ENCODE peak calls at places on chromosomes 6 and 20, in five cellular contexts. Y is lung, B is Peyer's patch, Q is SK-N-SH, Z is stomach. N is an unnamed sample. For H3K4me1, the result is how much of the 10 kb centered on the place peaks cover.

GRCh38 chr6:111837641-111838500 is 35.4 kb downstream of the FYN start:
- DNase-seq in Y (no peak), B (no peak), Q (no peak), Z (no peak), N (peak)

GRCh38 chr20:53621482-53622246 is 28.0 kb upstream of the ZNF217 start:
- DNase-seq in Y (peak), B (no peak), Q (peak), Z (peak), N (no peak)

GRCh38 chr6:159169193-159169555 is at the start of gene FNDC1:
- DNase-seq in Y (no peak), B (no peak), Q (peak), Z (no peak), N (no peak)

GRCh38 chr20:63124782-63125580 is 91.0 kb downstream of the YTHDF1 start:
- DNase-seq in Y (no peak), B (no peak), Q (no peak), Z (no peak), N (no peak)

GRCh38 chr6:33191383-33192104 is 723 bp downstream of the COL11A2 start:
- DNase-seq in Y (no peak), B (no peak), Q (peak), Z (no peak), N (no peak)

GRCh38 chr20:46430921-46431712 is 24.7 kb upstream of the ELMO2 start:
- DNase-seq in Y (no peak), B (no peak), Q (no peak), Z (no peak), N (no peak)

GRCh38 chr20:57030611-57031600 is 235.5 kb downstream of the BMP7 start:
- DNase-seq in Y (no peak), B (no peak), Q (peak), Z (no peak), N (no peak)

GRCh38 chr6:158646023-158646888 is 1.7 kb upstream of the DYNLT1 start:
- DNase-seq in Y (no peak), B (peak), Q (no peak), Z (peak), N (no peak)

GRCh38 chr6:82144852-82145332 is 102.7 kb downstream of the IBTK start:
- DNase-seq in Y (no peak), B (no peak), Q (peak), Z (peak), N (no peak)

GRCh38 chr6:21348462-21349195 is 244.9 kb upstream of the SOX4 start:
- DNase-seq in Y (peak), B (no peak), Q (no peak), Z (no peak), N (no peak)

GRCh38 chr6:62971976-62972658 is 239.2 kb upstream of the FKBP1C start:
- DNase-seq in Y (no peak), B (no peak), Q (no peak), Z (no peak), N (no peak)

GRCh38 chr6:4607793-4608192 is 168.4 kb upstream of the CDYL start:
- DNase-seq in Y (no peak), B (no peak), Q (no peak), Z (no peak), N (no peak)

GRCh38 chr6:55980627-55981211 is 105.3 kb upstream of the BMP5 start:
- DNase-seq in Y (no peak), B (no peak), Q (peak), Z (no peak), N (no peak)

GRCh38 chr6:20458051-20458894 is 56.6 kb downstream of the E2F3 start:
- DNase-seq in Y (no peak), B (no peak), Q (no peak), Z (no peak), N (no peak)

GRCh38 chr20:33675127-33675954 is 1.1 kb upstream of the NECAB3 start:
- DNase-seq in Y (no peak), B (no peak), Q (no peak), Z (no peak), N (no peak)

GRCh38 chr6:112086744-112087135 is 542 bp downstream of the TUBE1 start:
- DNase-seq in Y (no peak), B (no peak), Q (peak), Z (no peak), N (no peak)

GRCh38 chr20:5918856-5919633 is 31.3 kb downstream of the TRMT6 start:
- DNase-seq in Y (no peak), B (no peak), Q (no peak), Z (no peak), N (no peak)

GRCh38 chr6:122178988-122179387 is 220.5 kb upstream of the HSF2 start:
- DNase-seq in Y (no peak), B (no peak), Q (no peak), Z (no peak), N (no peak)

GRCh38 chr20:59933296-59933848 is at the start of gene SYCP2:
- DNase-seq in Y (no peak), B (peak), Q (peak), Z (peak), N (peak)

GRCh38 chr6:158072083-158072721 is 90.5 kb downstream of the SYNJ2 start:
- DNase-seq in Y (peak), B (peak), Q (peak), Z (peak), N (peak)

GRCh38 chr6:5214570-5215052 is 46.1 kb downstream of the LYRM4 start:
- DNase-seq in Y (no peak), B (no peak), Q (peak), Z (no peak), N (no peak)

GRCh38 chr20:2236266-2236665 is 59.5 kb upstream of the TGM3 start:
- DNase-seq in Y (no peak), B (no peak), Q (no peak), Z (no peak), N (no peak)

GRCh38 chr6:161101517-161101916 is 109.9 kb downstream of the MAP3K4 start:
- DNase-seq in Y (no peak), B (no peak), Q (peak), Z (no peak), N (no peak)

GRCh38 chr6:169457762-169458161 is 204.1 kb upstream of the THBS2 start:
- DNase-seq in Y (no peak), B (no peak), Q (no peak), Z (no peak), N (no peak)

GRCh38 chr6:143264291-143264834 is 186.1 kb downstream of the ADAT2 start:
- DNase-seq in Y (no peak), B (no peak), Q (peak), Z (no peak), N (no peak)

GRCh38 chr6:151564654-151565053 is 70.8 kb downstream of the CCDC170 start:
- DNase-seq in Y (no peak), B (no peak), Q (no peak), Z (no peak), N (no peak)

GRCh38 chr6:125584468-125584939 is 164.9 kb upstream of the HEY2 start:
- DNase-seq in Y (no peak), B (no peak), Q (no peak), Z (no peak), N (no peak)

GRCh38 chr6:158506577-158506976 is 53.3 kb upstream of the TMEM181 start:
- DNase-seq in Y (no peak), B (no peak), Q (peak), Z (no peak), N (no peak)

GRCh38 chr20:35084998-35085397 is 7.6 kb downstream of the TRPC4AP start:
- DNase-seq in Y (no peak), B (no peak), Q (no peak), Z (no peak), N (no peak)

GRCh38 chr6:84536914-84537638 is 227.3 kb downstream of the TBX18 start:
- DNase-seq in Y (no peak), B (no peak), Q (no peak), Z (no peak), N (no peak)

GRCh38 chr6:170286246-170286933 is 4.5 kb downstream of the DLL1 start:
- DNase-seq in Y (no peak), B (no peak), Q (peak), Z (peak), N (no peak)

GRCh38 chr6:163415176-163415619 is 680 bp downstream of the QKI start:
- DNase-seq in Y (no peak), B (no peak), Q (peak), Z (no peak), N (peak)

GRCh38 chr20:10047427-10047826 is 12.6 kb downstream of the ANKEF1 start:
- DNase-seq in Y (no peak), B (no peak), Q (peak), Z (no peak), N (no peak)

GRCh38 chr6:43086022-43086658 is 10.0 kb downstream of the PTK7 start:
- DNase-seq in Y (no peak), B (no peak), Q (no peak), Z (no peak), N (no peak)

GRCh38 chr6:52975580-52975979 is 19.5 kb downstream of the GSTA4 start:
- DNase-seq in Y (no peak), B (no peak), Q (no peak), Z (no peak), N (no peak)

GRCh38 chr6:38168699-38169098 is 349.2 kb downstream of the ZFAND3 start:
- DNase-seq in Y (no peak), B (no peak), Q (no peak), Z (no peak), N (no peak)

GRCh38 chr20:63969851-63970713 is at the start of gene ZNF512B:
- DNase-seq in Y (peak), B (no peak), Q (peak), Z (peak), N (peak)

GRCh38 chr6:47097092-47097945 is 55.2 kb upstream of the ADGRF1 start:
- DNase-seq in Y (peak), B (peak), Q (peak), Z (peak), N (no peak)

GRCh38 chr20:20334489-20334888 is 33.4 kb upstream of the INSM1 start:
- DNase-seq in Y (no peak), B (no peak), Q (no peak), Z (no peak), N (no peak)

GRCh38 chr6:138726066-138727060 is 47.2 kb upstream of the CCDC28A start:
- DNase-seq in Y (no peak), B (no peak), Q (no peak), Z (no peak), N (no peak)

GRCh38 chr6:138719744-138720143 is 53.8 kb upstream of the CCDC28A start:
- DNase-seq in Y (no peak), B (no peak), Q (no peak), Z (no peak), N (no peak)

GRCh38 chr6:138727182-138727581 is 46.4 kb upstream of the CCDC28A start:
- DNase-seq in Y (no peak), B (no peak), Q (no peak), Z (no peak), N (no peak)

GRCh38 chr6:138722425-138723371 is 50.9 kb upstream of the CCDC28A start:
- DNase-seq in Y (no peak), B (no peak), Q (no peak), Z (no peak), N (no peak)

GRCh38 chr6:138724015-138724414 is 49.6 kb upstream of the CCDC28A start:
- DNase-seq in Y (no peak), B (no peak), Q (no peak), Z (peak), N (no peak)
- TF ChIP-seq CTCF in Y (no peak), B (no peak), Q (no peak), Z (no peak), N (no peak)

GRCh38 chr6:109322825-109323580 is 59.3 kb downstream of the CD164 start:
- DNase-seq in Y (peak), B (peak), Q (no peak), Z (no peak), N (no peak)
- H3K4me3 ChIP-seq in Y (no peak), B (no peak), Q (no peak), Z (no peak), N (no peak)

GRCh38 chr20:49279677-49280462 is 2.0 kb upstream of the ZNFX1 start:
- DNase-seq in Y (no peak), B (no peak), Q (no peak), Z (no peak), N (no peak)

GRCh38 chr20:49278817-49279676 is 1.2 kb upstream of the ZNFX1 start:
- DNase-seq in Y (peak), B (no peak), Q (no peak), Z (no peak), N (no peak)

GRCh38 chr20:49277786-49278035 is 146 bp downstream of the ZNFX1 start:
- DNase-seq in Y (no peak), B (no peak), Q (no peak), Z (no peak), N (no peak)

GRCh38 chr20:49276895-49277785 is 717 bp downstream of the ZNFX1 start:
- DNase-seq in Y (peak), B (peak), Q (peak), Z (no peak), N (peak)

DNA sequence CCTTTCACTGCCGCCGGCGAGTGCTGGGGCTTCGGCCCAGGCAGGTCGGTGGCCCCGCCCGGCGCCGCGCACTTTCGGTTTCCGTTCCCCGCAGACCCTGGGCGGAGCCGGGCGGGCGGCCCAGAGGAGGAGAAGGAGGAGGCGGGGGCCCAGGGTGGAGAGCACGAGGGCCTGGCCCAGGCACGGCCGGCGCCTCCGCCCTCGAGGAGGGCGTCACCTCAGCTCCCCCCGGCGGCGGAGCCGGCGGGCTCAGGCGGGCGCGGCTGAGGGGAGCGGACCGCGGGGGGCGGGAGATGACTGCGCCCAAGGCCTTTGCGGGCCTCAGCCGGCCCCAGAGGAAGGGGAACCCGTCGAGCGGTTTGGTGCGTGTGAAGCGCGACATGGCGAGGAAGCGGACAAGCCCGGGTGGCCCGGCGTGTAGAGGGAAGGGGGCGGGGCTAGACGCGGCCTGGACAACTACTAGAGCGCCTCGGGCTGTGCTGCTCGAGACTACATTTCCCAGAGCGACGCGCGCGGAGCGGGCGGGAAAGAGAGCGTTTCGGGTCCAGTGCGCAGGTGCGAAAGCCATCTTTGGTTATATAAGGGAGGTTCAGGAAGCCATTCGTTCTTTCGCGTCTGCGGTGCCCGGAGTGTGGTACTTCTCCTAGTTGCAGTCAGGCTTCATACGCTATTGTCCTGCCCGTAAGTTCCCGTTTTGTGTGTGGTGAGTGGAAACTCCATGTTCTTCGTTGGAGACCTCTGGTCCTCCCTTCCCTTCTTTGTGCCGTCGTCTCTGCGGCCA is at the start of gene ZNFX1:
- DNase-seq in Y (peak), B (peak), Q (peak), Z (peak), N (peak)
- H3K4me1 ChIP-seq in Y (under half), B (under half), Q (under half), Z (half or more), N (half or more)

DNA sequence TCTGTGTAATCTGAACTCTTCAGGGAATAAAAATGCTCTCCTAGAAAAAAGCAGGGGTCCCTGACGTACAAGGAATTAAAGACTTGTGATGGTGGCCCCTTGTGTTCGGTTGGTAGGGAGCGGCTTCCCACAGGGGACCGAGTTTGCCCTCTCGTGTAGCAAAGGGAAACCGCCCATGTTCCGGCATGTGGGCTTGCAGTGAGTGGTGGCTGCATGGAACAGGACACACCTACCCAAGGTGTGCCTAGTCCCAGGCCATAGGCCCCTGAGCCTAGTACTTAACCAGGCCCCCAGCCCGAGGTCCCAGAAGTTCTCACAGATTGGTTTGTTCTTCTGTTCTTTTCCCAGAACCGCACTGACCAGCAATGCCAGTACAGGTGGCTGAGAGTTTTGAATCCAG is 15.5 kb downstream of the MYBL2 start:
- DNase-seq in Y (no peak), B (peak), Q (no peak), Z (no peak), N (no peak)
- TF ChIP-seq CTCF in Y (no peak), B (no peak), Q (no peak), Z (no peak), N (no peak)

DNA sequence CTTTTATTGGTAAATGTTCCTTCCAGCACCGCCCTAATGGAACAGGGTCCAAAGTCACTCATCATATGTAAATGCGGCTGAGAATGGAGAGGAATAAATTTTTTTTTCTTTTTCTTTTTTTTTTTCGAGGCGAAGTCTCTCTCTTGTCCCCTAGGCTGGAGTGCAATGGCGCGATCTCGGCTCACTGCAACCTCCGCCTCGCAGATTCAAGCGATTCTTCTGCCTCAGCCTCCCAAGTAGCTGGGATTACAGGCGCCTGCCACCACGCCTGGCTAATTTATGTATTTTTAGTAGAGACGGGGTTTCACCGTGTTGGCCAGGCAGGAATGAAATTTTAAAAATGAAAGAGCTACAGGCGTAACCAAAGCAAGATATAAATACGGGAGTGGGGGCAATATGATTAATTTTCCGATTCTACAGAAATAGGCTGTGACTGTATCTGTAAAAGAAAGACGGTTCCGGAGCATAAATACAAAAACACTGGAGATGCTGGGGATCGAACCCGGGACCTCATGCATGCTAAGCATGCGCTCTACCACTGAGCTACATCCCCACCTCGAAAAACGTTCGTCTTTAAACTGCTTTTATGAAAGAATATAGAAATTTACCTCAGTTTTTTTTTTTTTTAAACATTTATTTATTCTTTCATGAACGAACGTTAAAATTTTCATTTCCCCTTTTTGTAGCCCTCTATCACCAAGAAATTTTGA is 132.2 kb downstream of the GPX5 start:
- DNase-seq in Y (no peak), B (no peak), Q (peak), Z (no peak), N (no peak)
- H3K4me3 ChIP-seq in Y (no peak), B (no peak), Q (peak), Z (peak), N (peak)